ENCODE peak calls at places on chromosomes 1 and 21, in eight cellular contexts. One of them, this sample, is unnamed.

GRCh38 chr1:114585221-114585620 is 3.8 kb upstream of the BCAS2 start:
- DNase-seq in astrocyte of the spinal cord: peak
- DNase-seq in AG10803: peak
- DNase-seq in K562: no peak
- DNase-seq in lower leg skin: no peak
- DNase-seq in A549: no peak
- DNase-seq in mucosa of descending colon: no peak
- DNase-seq in dorsolateral prefrontal cortex: no peak
- DNase-seq in this sample: no peak

GRCh38 chr21:42460391-42461184 is 35.4 kb downstream of the RSPH1 start:
- DNase-seq in mucosa of descending colon: peak
- DNase-seq in dorsolateral prefrontal cortex: no peak
- DNase-seq in A549: no peak
- DNase-seq in K562: no peak
- DNase-seq in astrocyte of the spinal cord: no peak
- DNase-seq in lower leg skin: no peak
- DNase-seq in AG10803: no peak
- DNase-seq in this sample: no peak

GRCh38 chr1:11563560-11564069 is 84.7 kb downstream of the DISP3 start:
- DNase-seq in K562: no peak
- DNase-seq in mucosa of descending colon: no peak
- DNase-seq in astrocyte of the spinal cord: no peak
- DNase-seq in dorsolateral prefrontal cortex: no peak
- DNase-seq in A549: no peak
- DNase-seq in AG10803: no peak
- DNase-seq in lower leg skin: no peak
- DNase-seq in this sample: peak

GRCh38 chr1:58964880-58965279 is 181.0 kb upstream of the JUN start:
- DNase-seq in dorsolateral prefrontal cortex: no peak
- DNase-seq in astrocyte of the spinal cord: no peak
- DNase-seq in AG10803: peak
- DNase-seq in K562: no peak
- DNase-seq in A549: no peak
- DNase-seq in mucosa of descending colon: no peak
- DNase-seq in lower leg skin: no peak
- DNase-seq in this sample: peak

GRCh38 chr1:157004771-157005170 is 40.8 kb downstream of the ARHGEF11 start:
- DNase-seq in astrocyte of the spinal cord: no peak
- DNase-seq in A549: no peak
- DNase-seq in lower leg skin: no peak
- DNase-seq in dorsolateral prefrontal cortex: no peak
- DNase-seq in mucosa of descending colon: no peak
- DNase-seq in AG10803: peak
- DNase-seq in K562: no peak
- DNase-seq in this sample: no peak

GRCh38 chr1:58768971-58769808 is 14.7 kb downstream of the JUN start:
- DNase-seq in astrocyte of the spinal cord: peak
- DNase-seq in A549: peak
- DNase-seq in lower leg skin: peak
- DNase-seq in AG10803: peak
- DNase-seq in dorsolateral prefrontal cortex: peak
- DNase-seq in K562: peak
- DNase-seq in mucosa of descending colon: peak
- DNase-seq in this sample: peak

GRCh38 chr1:175162955-175163354 is 29.6 kb downstream of the KIAA0040 start:
- DNase-seq in lower leg skin: no peak
- DNase-seq in dorsolateral prefrontal cortex: no peak
- DNase-seq in AG10803: no peak
- DNase-seq in K562: no peak
- DNase-seq in mucosa of descending colon: no peak
- DNase-seq in astrocyte of the spinal cord: no peak
- DNase-seq in A549: no peak
- DNase-seq in this sample: no peak

GRCh38 chr1:37175666-37176215 is 141.4 kb upstream of the GRIK3 start:
- DNase-seq in mucosa of descending colon: no peak
- DNase-seq in dorsolateral prefrontal cortex: no peak
- DNase-seq in AG10803: no peak
- DNase-seq in K562: peak
- DNase-seq in astrocyte of the spinal cord: no peak
- DNase-seq in A549: no peak
- DNase-seq in lower leg skin: no peak
- DNase-seq in this sample: no peak

GRCh38 chr1:114154963-114155322 is 1.3 kb upstream of the SYT6 start:
- DNase-seq in mucosa of descending colon: no peak
- DNase-seq in dorsolateral prefrontal cortex: no peak
- DNase-seq in K562: no peak
- DNase-seq in AG10803: peak
- DNase-seq in A549: no peak
- DNase-seq in lower leg skin: no peak
- DNase-seq in astrocyte of the spinal cord: peak
- DNase-seq in this sample: peak

GRCh38 chr1:201597551-201598230 is 58.8 kb downstream of the NAV1 start:
- DNase-seq in mucosa of descending colon: peak
- DNase-seq in dorsolateral prefrontal cortex: no peak
- DNase-seq in K562: no peak
- DNase-seq in A549: peak
- DNase-seq in lower leg skin: peak
- DNase-seq in AG10803: no peak
- DNase-seq in astrocyte of the spinal cord: no peak
- DNase-seq in this sample: peak

GRCh38 chr1:25700124-25700523 is 83.5 kb downstream of the MAN1C1 start:
- DNase-seq in mucosa of descending colon: no peak
- DNase-seq in astrocyte of the spinal cord: no peak
- DNase-seq in K562: no peak
- DNase-seq in AG10803: peak
- DNase-seq in A549: no peak
- DNase-seq in lower leg skin: peak
- DNase-seq in dorsolateral prefrontal cortex: no peak
- DNase-seq in this sample: no peak

GRCh38 chr1:116763787-116764465 is 9.7 kb downstream of the CD2 start:
- DNase-seq in A549: peak
- DNase-seq in lower leg skin: no peak
- DNase-seq in mucosa of descending colon: no peak
- DNase-seq in astrocyte of the spinal cord: no peak
- DNase-seq in K562: peak
- DNase-seq in AG10803: no peak
- DNase-seq in dorsolateral prefrontal cortex: no peak
- DNase-seq in this sample: peak

GRCh38 chr1:244995602-244996400 is 131.5 kb upstream of the HNRNPU start:
- DNase-seq in lower leg skin: no peak
- DNase-seq in astrocyte of the spinal cord: no peak
- DNase-seq in A549: no peak
- DNase-seq in K562: no peak
- DNase-seq in dorsolateral prefrontal cortex: no peak
- DNase-seq in mucosa of descending colon: no peak
- DNase-seq in AG10803: no peak
- DNase-seq in this sample: no peak

GRCh38 chr1:3052501-3052900 is 16.5 kb upstream of the PRDM16 start:
- DNase-seq in K562: no peak
- DNase-seq in mucosa of descending colon: peak
- DNase-seq in AG10803: no peak
- DNase-seq in lower leg skin: no peak
- DNase-seq in dorsolateral prefrontal cortex: no peak
- DNase-seq in A549: no peak
- DNase-seq in astrocyte of the spinal cord: no peak
- DNase-seq in this sample: no peak

GRCh38 chr1:26109229-26110164 is 2.1 kb upstream of the PDIK1L start:
- DNase-seq in K562: no peak
- DNase-seq in A549: no peak
- DNase-seq in lower leg skin: no peak
- DNase-seq in dorsolateral prefrontal cortex: no peak
- DNase-seq in AG10803: no peak
- DNase-seq in mucosa of descending colon: no peak
- DNase-seq in astrocyte of the spinal cord: no peak
- DNase-seq in this sample: no peak

DNA sequence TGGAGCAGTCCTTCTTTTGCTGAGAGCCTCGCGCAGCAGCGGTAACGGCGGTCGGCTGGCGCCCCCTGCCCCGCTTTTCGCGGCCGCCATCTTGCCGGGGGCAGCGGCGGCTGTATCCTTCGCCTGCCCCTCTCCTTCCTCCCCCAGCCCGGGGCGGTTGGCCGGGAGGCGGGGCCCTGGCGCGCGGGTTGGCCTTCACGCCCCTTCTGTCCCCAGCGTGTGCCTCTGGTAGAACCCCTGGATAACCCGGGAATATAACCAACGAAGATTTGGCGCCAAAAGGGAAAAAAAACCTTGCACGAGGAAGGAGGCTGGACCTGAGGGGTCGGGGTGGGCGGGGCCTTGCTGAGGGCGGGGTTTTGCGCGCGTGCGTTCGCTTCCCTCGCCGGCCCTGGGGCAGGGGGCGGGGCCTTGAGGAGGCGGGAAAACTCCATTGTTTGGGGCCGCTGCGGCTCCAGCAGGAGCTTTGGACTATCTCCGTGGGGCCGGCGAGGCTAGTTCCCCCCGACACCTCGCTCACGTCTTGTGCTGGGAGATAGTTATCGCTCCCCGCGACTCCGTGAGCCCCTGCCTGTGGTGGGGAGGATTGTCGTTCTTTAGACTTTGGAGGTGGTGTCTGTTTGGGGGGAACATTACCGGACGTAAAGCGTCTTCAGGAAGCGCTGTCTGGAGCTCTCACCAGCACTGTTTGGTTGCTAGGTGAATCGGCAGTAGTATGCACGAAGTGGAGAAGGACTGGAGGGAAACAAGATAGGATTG is 689 bp downstream of the NASP start:
- DNase-seq in mucosa of descending colon: peak
- DNase-seq in astrocyte of the spinal cord: peak
- DNase-seq in lower leg skin: peak
- DNase-seq in dorsolateral prefrontal cortex: peak
- DNase-seq in AG10803: peak
- DNase-seq in K562: peak
- DNase-seq in A549: peak
- DNase-seq in this sample: peak
- TF ChIP-seq CTCF in mucosa of descending colon: no peak
- TF ChIP-seq CTCF in astrocyte of the spinal cord: no peak
- TF ChIP-seq CTCF in lower leg skin: no peak
- TF ChIP-seq CTCF in dorsolateral prefrontal cortex: no peak
- TF ChIP-seq CTCF in AG10803: peak
- TF ChIP-seq CTCF in K562: peak
- TF ChIP-seq CTCF in A549: no peak
- TF ChIP-seq CTCF in this sample: no peak

DNA sequence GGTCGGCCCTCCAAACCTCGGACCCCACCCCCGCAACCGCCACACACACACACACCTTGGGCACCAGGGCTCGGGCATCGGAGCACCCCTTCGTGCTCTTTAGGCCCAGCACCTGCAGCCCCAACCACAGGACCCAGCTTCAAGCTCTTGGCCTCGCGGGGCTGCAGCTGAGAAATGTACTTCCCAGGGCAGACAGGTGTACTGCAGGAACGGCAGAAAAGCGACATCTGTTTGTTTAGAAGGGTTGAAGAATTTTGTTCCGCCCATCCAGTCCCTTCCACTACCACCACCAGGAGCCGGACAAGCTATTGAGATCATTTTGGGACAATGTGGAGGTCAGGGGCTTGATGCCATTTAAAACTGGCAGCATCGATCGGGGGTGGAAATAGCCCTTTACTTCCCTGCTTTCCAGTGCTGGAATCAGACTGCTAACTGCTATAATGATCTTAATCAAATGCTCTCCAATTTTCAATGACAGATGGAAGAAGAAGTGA is 1.7 kb downstream of the SERTAD4 start:
- DNase-seq in AG10803: no peak
- DNase-seq in dorsolateral prefrontal cortex: no peak
- DNase-seq in lower leg skin: no peak
- DNase-seq in astrocyte of the spinal cord: no peak
- DNase-seq in A549: no peak
- DNase-seq in mucosa of descending colon: no peak
- DNase-seq in K562: no peak
- DNase-seq in this sample: no peak
- H3K4me3 ChIP-seq in AG10803: peak
- H3K4me3 ChIP-seq in dorsolateral prefrontal cortex: peak
- H3K4me3 ChIP-seq in lower leg skin: no peak
- H3K4me3 ChIP-seq in astrocyte of the spinal cord: peak
- H3K4me3 ChIP-seq in A549: peak
- H3K4me3 ChIP-seq in mucosa of descending colon: no peak
- H3K4me3 ChIP-seq in K562: no peak
- H3K4me3 ChIP-seq in this sample: peak

GRCh38 chr1:110684476-110684875 is 9.7 kb upstream of the KCNA3 start:
- DNase-seq in dorsolateral prefrontal cortex: no peak
- DNase-seq in lower leg skin: no peak
- DNase-seq in AG10803: no peak
- DNase-seq in mucosa of descending colon: no peak
- DNase-seq in A549: no peak
- DNase-seq in astrocyte of the spinal cord: no peak
- DNase-seq in K562: no peak
- DNase-seq in this sample: no peak
- TF ChIP-seq CTCF in dorsolateral prefrontal cortex: no peak
- TF ChIP-seq CTCF in lower leg skin: no peak
- TF ChIP-seq CTCF in AG10803: no peak
- TF ChIP-seq CTCF in mucosa of descending colon: no peak
- TF ChIP-seq CTCF in A549: no peak
- TF ChIP-seq CTCF in astrocyte of the spinal cord: no peak
- TF ChIP-seq CTCF in K562: no peak
- TF ChIP-seq CTCF in this sample: no peak

GRCh38 chr1:68116643-68117235 is 66.3 kb upstream of the DIRAS3 start:
- DNase-seq in lower leg skin: no peak
- DNase-seq in AG10803: peak
- DNase-seq in astrocyte of the spinal cord: peak
- DNase-seq in A549: peak
- DNase-seq in dorsolateral prefrontal cortex: no peak
- DNase-seq in mucosa of descending colon: no peak
- DNase-seq in K562: peak
- DNase-seq in this sample: peak

GRCh38 chr1:68117416-68117815 is 67.0 kb upstream of the DIRAS3 start:
- DNase-seq in K562: no peak
- DNase-seq in A549: no peak
- DNase-seq in AG10803: no peak
- DNase-seq in mucosa of descending colon: no peak
- DNase-seq in dorsolateral prefrontal cortex: no peak
- DNase-seq in astrocyte of the spinal cord: no peak
- DNase-seq in lower leg skin: no peak
- DNase-seq in this sample: no peak

GRCh38 chr1:68119445-68119844 is 69.0 kb upstream of the DIRAS3 start:
- DNase-seq in AG10803: no peak
- DNase-seq in lower leg skin: no peak
- DNase-seq in mucosa of descending colon: no peak
- DNase-seq in astrocyte of the spinal cord: no peak
- DNase-seq in K562: no peak
- DNase-seq in dorsolateral prefrontal cortex: no peak
- DNase-seq in A549: no peak
- DNase-seq in this sample: no peak

GRCh38 chr1:68120136-68120791 is 69.8 kb upstream of the DIRAS3 start:
- DNase-seq in A549: peak
- DNase-seq in lower leg skin: peak
- DNase-seq in AG10803: peak
- DNase-seq in dorsolateral prefrontal cortex: no peak
- DNase-seq in astrocyte of the spinal cord: peak
- DNase-seq in mucosa of descending colon: no peak
- DNase-seq in K562: peak
- DNase-seq in this sample: peak

DNA sequence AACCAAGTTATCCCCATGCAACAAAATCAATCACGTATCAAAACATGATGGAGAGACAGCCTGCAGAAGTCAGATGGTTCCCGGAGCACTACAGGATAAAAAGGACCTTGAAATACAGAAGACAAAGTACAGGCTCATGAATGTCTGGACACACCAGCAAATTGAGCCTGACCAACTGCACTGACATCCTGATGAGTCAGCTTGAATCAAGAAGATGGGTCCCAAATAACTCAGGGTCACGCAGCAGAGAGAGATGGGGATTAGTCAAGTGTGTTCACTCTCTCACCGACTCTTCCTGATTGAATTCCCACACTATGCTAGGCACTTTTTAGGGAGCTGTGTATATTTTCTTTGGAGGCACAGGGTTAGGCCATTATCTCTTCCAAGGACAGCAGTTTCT is 71.1 kb upstream of the DIRAS3 start:
- DNase-seq in AG10803: peak
- DNase-seq in K562: no peak
- DNase-seq in dorsolateral prefrontal cortex: no peak
- DNase-seq in mucosa of descending colon: no peak
- DNase-seq in lower leg skin: no peak
- DNase-seq in astrocyte of the spinal cord: peak
- DNase-seq in A549: no peak
- DNase-seq in this sample: peak
- H3K4me3 ChIP-seq in AG10803: no peak
- H3K4me3 ChIP-seq in K562: no peak
- H3K4me3 ChIP-seq in dorsolateral prefrontal cortex: no peak
- H3K4me3 ChIP-seq in mucosa of descending colon: no peak
- H3K4me3 ChIP-seq in lower leg skin: no peak
- H3K4me3 ChIP-seq in astrocyte of the spinal cord: no peak
- H3K4me3 ChIP-seq in A549: no peak
- H3K4me3 ChIP-seq in this sample: no peak

This sample was measured in epithelial cell of esophagus.